ENCODE peak calls at places on chromosomes 2 and 18, in four cellular contexts. F, I, P and Y are unnamed samples.

GRCh38 chr2:176157499-176158305 is 595 bp downstream of the HOXD3 start:
- DNase-seq in F (no peak), I (no peak), P (no peak), Y (peak)

GRCh38 chr18:5890606-5891360 is 4.5 kb downstream of the TMEM200C start:
- DNase-seq in F (peak), I (no peak), P (peak), Y (no peak)

GRCh38 chr2:167386694-167387093 is 498.4 kb downstream of the XIRP2 start:
- DNase-seq in F (no peak), I (no peak), P (no peak), Y (no peak)

GRCh38 chr2:136919682-136920081 is 154.3 kb downstream of the THSD7B start:
- DNase-seq in F (no peak), I (no peak), P (no peak), Y (no peak)

GRCh38 chr2:241410739-241411176 is 54.7 kb downstream of the FARP2 start:
- DNase-seq in F (no peak), I (no peak), P (no peak), Y (no peak)

GRCh38 chr2:232502513-232502900 is 14.9 kb upstream of the ECEL1 start:
- DNase-seq in F (no peak), I (no peak), P (no peak), Y (no peak)

GRCh38 chr2:31269087-31269486 is 35.1 kb downstream of the EHD3 start:
- DNase-seq in F (no peak), I (no peak), P (no peak), Y (no peak)

GRCh38 chr2:20382965-20383800 is 32.5 kb upstream of the PUM2 start:
- DNase-seq in F (no peak), I (no peak), P (peak), Y (no peak)

GRCh38 chr18:12492907-12493306 is 85.2 kb downstream of the PRELID3A start:
- DNase-seq in F (no peak), I (no peak), P (no peak), Y (no peak)

GRCh38 chr2:203591642-203592041 is 56.5 kb upstream of the RAPH1 start:
- DNase-seq in F (no peak), I (no peak), P (no peak), Y (no peak)

GRCh38 chr2:212523756-212524155 is 14.8 kb downstream of the ERBB4 start:
- DNase-seq in F (no peak), I (no peak), P (no peak), Y (no peak)

GRCh38 chr18:48412339-48412929 is 3.3 kb upstream of the ZBTB7C start:
- DNase-seq in F (peak), I (no peak), P (no peak), Y (peak)

GRCh38 chr2:201149064-201149820 is 33.3 kb downstream of the CFLAR start:
- DNase-seq in F (no peak), I (no peak), P (peak), Y (no peak)

GRCh38 chr2:240594511-240595380 is 8.2 kb downstream of the CAPN10 start:
- DNase-seq in F (no peak), I (no peak), P (no peak), Y (no peak)

GRCh38 chr2:55839182-55839819 is 84.3 kb downstream of the EFEMP1 start:
- DNase-seq in F (no peak), I (no peak), P (peak), Y (no peak)

GRCh38 chr2:203637819-203638167 is 68.6 kb upstream of the CD28 start:
- DNase-seq in F (no peak), I (no peak), P (no peak), Y (no peak)

GRCh38 chr2:33104726-33105125 is 158.0 kb downstream of the LTBP1 start:
- DNase-seq in F (no peak), I (no peak), P (no peak), Y (no peak)

GRCh38 chr2:47077442-47078117 is 77.5 kb downstream of the STPG4 start:
- DNase-seq in F (no peak), I (no peak), P (peak), Y (no peak)

GRCh38 chr2:48558436-48558835 is 28.5 kb downstream of the STON1 start:
- DNase-seq in F (no peak), I (no peak), P (no peak), Y (no peak)

GRCh38 chr2:36408198-36408703 is 52.7 kb downstream of the CRIM1 start:
- DNase-seq in F (no peak), I (no peak), P (peak), Y (no peak)

GRCh38 chr2:20997953-20998722 is 45.7 kb downstream of the APOB start:
- DNase-seq in F (no peak), I (no peak), P (no peak), Y (no peak)

GRCh38 chr2:217551229-217551909 is 451.4 kb downstream of the TNS1 start:
- DNase-seq in F (no peak), I (no peak), P (peak), Y (no peak)

GRCh38 chr2:160956243-160956802 is 203.9 kb upstream of the TANK start:
- DNase-seq in F (no peak), I (no peak), P (no peak), Y (no peak)

GRCh38 chr18:26819046-26819445 is 46.5 kb downstream of the AQP4 start:
- DNase-seq in F (no peak), I (no peak), P (no peak), Y (no peak)

GRCh38 chr18:46468431-46469180 is 188.4 kb downstream of the LOXHD1 start:
- DNase-seq in F (no peak), I (no peak), P (no peak), Y (no peak)

GRCh38 chr2:208440716-208441115 is 34.1 kb downstream of the PTH2R start:
- DNase-seq in F (no peak), I (no peak), P (no peak), Y (no peak)

GRCh38 chr2:234533631-234534030 is 36.8 kb upstream of the ARL4C start:
- DNase-seq in F (no peak), I (no peak), P (no peak), Y (no peak)

GRCh38 chr2:61924895-61925663 is 19.6 kb downstream of the COMMD1 start:
- DNase-seq in F (no peak), I (no peak), P (no peak), Y (no peak)

GRCh38 chr2:166382-166781 is 97.5 kb downstream of the SH3YL1 start:
- DNase-seq in F (no peak), I (no peak), P (no peak), Y (no peak)

GRCh38 chr2:147937744-147938349 is 82.7 kb downstream of the ORC4 start:
- DNase-seq in F (no peak), I (no peak), P (peak), Y (no peak)